ENCODE peak calls at places on chromosomes 5 and 9, in four cellular contexts. V is breast epithelium, U is HCT116, A is spleen. F is an unnamed sample.
A peak's percentile ranks its signal among the peaks of the same experiment; 100 is the strongest.

GRCh38 chr5:171312129-171312819 is 3.2 kb downstream of the TLX3 start:
- DNase-seq in V (no peak), A (no peak), U (no peak), F (no peak)

GRCh38 chr5:121693864-121694263 is 157.8 kb upstream of the FTMT start:
- DNase-seq in U (no peak), V (no peak), A (no peak), F (no peak)

GRCh38 chr9:103991698-103992097 is 102.4 kb upstream of the SMC2 start:
- DNase-seq in A (no peak), V (no peak), U (no peak), F (no peak)

GRCh38 chr5:127650649-127651048 is 1.8 kb downstream of the CTXN3 start:
- DNase-seq in A (no peak), V (no peak), U (no peak), F (no peak)

GRCh38 chr9:37503736-37504135 is 18.0 kb downstream of the POLR1E start:
- DNase-seq in A (no peak), U (no peak), V (no peak), F (no peak)

GRCh38 chr5:174003795-174004194 is 14.8 kb downstream of the C5orf47 start:
- DNase-seq in A (no peak), U (no peak), V (no peak), F (no peak)

GRCh38 chr9:85742630-85742928 is 825 bp upstream of the AGTPBP1 start:
- DNase-seq in A (no peak), V (no peak), U (no peak), F (no peak)

GRCh38 chr9:128724744-128725211 is 851 bp upstream of the ZDHHC12 start:
- DNase-seq in V (no peak), A (peak; percentile 86), U (peak; percentile 62), F (no peak)

GRCh38 chr5:100406640-100407039 is 128.5 kb upstream of the FAM174A start:
- DNase-seq in U (no peak), A (no peak), V (no peak), F (no peak)

GRCh38 chr5:6633469-6634326 is 458 bp downstream of the SRD5A1 start:
- DNase-seq in U (no peak), A (no peak), V (no peak), F (no peak)

GRCh38 chr5:98602534-98603112 is 170.8 kb upstream of the RGMB start:
- DNase-seq in V (no peak), A (no peak), U (no peak), F (no peak)

GRCh38 chr5:174157048-174157447 is 111.5 kb downstream of the NSG2 start:
- DNase-seq in U (no peak), A (no peak), V (no peak), F (no peak)

GRCh38 chr9:84832453-84832852 is 162.9 kb downstream of the NTRK2 start:
- DNase-seq in A (no peak), U (no peak), V (no peak), F (no peak)

GRCh38 chr9:86985132-86985531 is 37.8 kb upstream of the GAS1 start:
- DNase-seq in V (no peak), U (no peak), A (no peak), F (no peak)

GRCh38 chr5:122300374-122300773 is 11.7 kb upstream of the SNCAIP start:
- DNase-seq in U (no peak), A (no peak), V (no peak), F (no peak)

GRCh38 chr9:114911167-114911821 is 19.1 kb downstream of the TNFSF8 start:
- DNase-seq in U (no peak), A (no peak), V (no peak), F (no peak)

GRCh38 chr5:179124853-179125788 is 64.9 kb downstream of the ZNF354C start:
- DNase-seq in U (no peak), V (peak; percentile 46), A (peak; percentile 57), F (no peak)

GRCh38 chr5:38634961-38635369 is 78.5 kb upstream of the LIFR start:
- DNase-seq in U (no peak), V (no peak), A (no peak), F (no peak)

GRCh38 chr9:137502008-137502913 is 43.1 kb upstream of the NSMF start:
- DNase-seq in U (no peak), V (no peak), A (no peak), F (no peak)

GRCh38 chr9:89422151-89422918 is 75.6 kb downstream of the SEMA4D start:
- DNase-seq in U (no peak), A (peak; percentile 74), V (no peak), F (no peak)

GRCh38 chr5:158553195-158553945 is 546.3 kb downstream of the EBF1 start:
- DNase-seq in U (no peak), A (no peak), V (no peak), F (no peak)

GRCh38 chr5:32090755-32091128 is 83.4 kb downstream of the GOLPH3 start:
- DNase-seq in A (no peak), U (no peak), V (no peak), F (peak; percentile 82)

GRCh38 chr5:66207800-66208561 is 63.9 kb downstream of the SREK1 start:
- DNase-seq in V (no peak), U (no peak), A (no peak), F (no peak)

GRCh38 chr9:105881654-105882349 is 187.5 kb downstream of the TMEM38B start:
- DNase-seq in V (peak; percentile 57), A (peak; percentile 77), U (peak; percentile 51), F (peak; percentile 90)

GRCh38 chr5:105806601-105807000 is 1864.1 kb downstream of the EFNA5 start:
- DNase-seq in V (no peak), A (no peak), U (no peak), F (no peak)

GRCh38 chr5:32322882-32323281 is 10.1 kb upstream of the MTMR12 start:
- DNase-seq in A (no peak), V (no peak), U (no peak), F (no peak)

GRCh38 chr5:74130141-74130897 is 504.3 kb downstream of the ARHGEF28 start:
- DNase-seq in V (no peak), A (no peak), U (no peak), F (peak; percentile 75)

GRCh38 chr5:136079195-136079985 is 50.6 kb downstream of the TGFBI start:
- DNase-seq in U (no peak), V (no peak), A (no peak), F (peak; percentile 74)

GRCh38 chr5:157548513-157549282 is 26.9 kb downstream of the ADAM19 start:
- DNase-seq in V (no peak), A (no peak), U (no peak), F (no peak)

GRCh38 chr9:133956520-133957076 is 35.5 kb downstream of the VAV2 start:
- DNase-seq in A (peak; percentile 82), V (no peak), U (no peak), F (no peak)

GRCh38 chr5:103915081-103915480 is 352.5 kb upstream of the NUDT12 start:
- DNase-seq in V (no peak), U (no peak), A (no peak), F (no peak)

GRCh38 chr5:179791881-179792611 is 1.7 kb upstream of the LTC4S start:
- DNase-seq in U (no peak), V (no peak), A (peak; percentile 79), F (no peak)

GRCh38 chr5:160702856-160703453 is 149.1 kb downstream of the ATP10B start:
- DNase-seq in A (no peak), U (no peak), V (no peak), F (no peak)

GRCh38 chr5:19837536-19838179 is 150.3 kb downstream of the CDH18 start:
- DNase-seq in V (no peak), A (no peak), U (no peak), F (no peak)

GRCh38 chr5:67426961-67427630 is 230.5 kb upstream of the CD180 start:
- DNase-seq in U (no peak), A (no peak), V (no peak), F (no peak)

GRCh38 chr5:62901001-62901400 is 322.4 kb downstream of the LRRC70 start:
- DNase-seq in U (no peak), V (no peak), A (no peak), F (no peak)

DNA sequence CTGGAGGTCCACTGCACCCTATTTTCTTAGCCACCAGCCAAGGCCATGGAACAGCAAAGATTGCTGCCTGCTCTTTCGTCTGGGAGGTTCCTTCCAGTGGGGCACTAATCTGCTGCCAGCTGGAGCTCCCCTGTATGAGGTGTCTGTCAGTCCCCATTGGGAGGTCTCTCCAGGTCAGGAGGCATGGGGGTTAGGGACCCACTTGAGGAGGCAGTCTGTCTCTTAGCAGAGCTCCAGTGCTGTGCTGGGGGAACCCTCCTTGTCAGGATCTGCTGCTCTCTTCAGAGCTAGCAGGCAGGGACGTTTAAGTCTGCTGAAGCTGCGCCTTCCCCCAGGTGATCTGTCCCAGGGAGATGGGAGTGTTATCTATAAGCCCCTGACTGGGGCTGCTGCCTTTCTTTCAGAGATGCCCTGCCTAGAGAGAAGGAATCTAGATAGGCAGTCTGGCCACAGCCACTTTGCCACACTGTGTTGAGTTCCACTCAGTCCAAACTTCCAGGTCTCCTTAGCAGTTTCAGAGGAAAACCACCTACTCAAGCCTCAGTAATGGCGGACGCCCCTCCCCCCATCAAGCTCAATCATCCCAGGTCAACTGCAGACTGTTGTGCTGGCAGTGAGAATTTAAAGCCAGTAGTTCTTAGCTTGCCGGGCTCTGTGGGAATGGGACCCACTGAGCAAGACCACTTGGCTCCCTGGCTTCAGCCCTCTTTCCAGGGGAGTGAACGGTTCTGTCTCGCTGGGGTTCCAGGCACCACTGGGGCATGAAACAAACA is 317.7 kb downstream of the LRRC70 start:
- DNase-seq in A (peak; percentile 45), U (no peak), V (no peak), F (no peak)
- TF ChIP-seq POLR2A in A (no peak), U (no peak), V (no peak), F (no peak)

DNA sequence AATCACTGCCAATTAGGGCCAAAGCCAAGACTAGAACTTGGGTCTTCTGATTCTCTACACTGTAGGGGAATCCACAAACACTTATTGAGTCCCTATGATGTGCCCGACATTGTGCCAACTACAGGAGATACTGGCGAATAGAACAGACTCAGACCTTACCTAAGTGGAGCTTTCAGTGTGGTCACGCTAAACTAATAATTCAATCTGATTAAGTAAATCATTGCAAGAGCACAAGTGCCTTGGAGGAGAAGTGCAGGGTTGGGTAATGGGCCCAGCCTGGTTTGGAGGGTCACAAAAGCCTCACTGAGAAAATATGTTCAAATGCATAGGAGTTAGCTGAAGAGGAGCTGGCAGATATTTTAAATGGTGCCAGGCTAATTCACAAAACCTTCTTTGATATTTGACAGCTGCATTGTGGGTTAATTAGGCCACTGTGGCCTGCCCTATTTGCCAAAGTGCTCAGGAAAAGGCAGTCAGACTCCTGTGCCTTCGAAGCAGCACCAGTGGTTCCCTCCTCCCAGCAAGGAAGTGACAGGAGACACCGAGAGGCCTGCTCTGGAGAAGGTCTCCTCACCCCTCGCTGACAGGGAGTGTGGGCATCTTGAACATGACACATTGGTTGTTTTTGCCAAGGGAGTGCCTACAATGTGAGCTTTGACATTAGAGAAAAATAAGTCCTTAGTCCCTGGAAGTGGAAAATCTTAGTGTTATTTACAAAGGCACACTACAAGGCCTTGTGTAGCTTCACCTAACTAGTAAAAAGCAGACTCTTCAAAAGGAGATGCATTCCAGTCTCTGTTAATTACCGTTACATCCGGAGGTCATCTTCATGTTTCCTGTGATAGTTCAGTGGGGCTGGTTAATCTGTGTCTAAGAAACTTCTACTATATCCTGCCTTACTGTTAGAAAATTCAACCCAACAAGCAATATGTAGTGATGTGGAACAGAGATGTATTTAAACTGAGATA is 24.1 kb upstream of the TRAF1 start:
- DNase-seq in A (no peak), V (no peak), U (no peak), F (no peak)
- TF ChIP-seq POLR2AphosphoS5 in A (no peak), V (no peak), U (no peak), F (peak; percentile 23)

GRCh38 chr5:14277407-14278320 is 134.5 kb downstream of the TRIO start:
- DNase-seq in V (no peak), A (no peak), U (no peak), F (no peak)
- H3K27ac ChIP-seq in V (no peak overlapping the region), A (peak overlapping the region; percentile 16), U (no peak overlapping the region), F (no peak overlapping the region)

GRCh38 chr9:2017209-2017458 is 2.0 kb downstream of the SMARCA2 start:
- DNase-seq in U (no peak), V (no peak), A (no peak), F (no peak)
- TF ChIP-seq POLR2A in U (no peak), V (peak; percentile 31), A (peak; percentile 83), F (no peak)

GRCh38 chr9:5013379-5013778 is 28.3 kb downstream of the JAK2 start:
- DNase-seq in V (no peak), A (no peak), U (no peak), F (no peak)
- TF ChIP-seq POLR2AphosphoS5 in V (no peak), A (no peak), U (no peak), F (peak; percentile 23)

F was measured in esophagus muscularis mucosa.